ENCODE peak calls at places on chromosome X, in five cellular contexts. U is activated T-cell treated with anti-CD3 and anti-CD28 coated beads for 24 hours; H is foreskin fibroblast; C is CD8-positive, alpha-beta T cell; Z is activated CD4-positive, alpha-beta T cell treated with anti-CD3 and anti-CD28 coated beads for 4 hours. S is an unnamed sample.

GRCh38 chrX:118761950-118762725 is 34.7 kb downstream of the IL13RA1 start:
- DNase-seq in C (no peak), H (no peak), U (no peak), Z (no peak), S (no peak)

GRCh38 chrX:41472231-41472815 is 25.2 kb downstream of the NYX start:
- DNase-seq in U (no peak), H (no peak), Z (no peak), C (no peak), S (no peak)

GRCh38 chrX:3962511-3963350 is 249.3 kb upstream of the PRKX start:
- DNase-seq in H (peak; percentile 57), U (no peak), Z (no peak), C (no peak), S (no peak)

GRCh38 chrX:113391875-113392274 is 551.2 kb upstream of the AMOT start:
- DNase-seq in Z (no peak), U (no peak), H (no peak), C (no peak), S (no peak)

GRCh38 chrX:50697691-50698090 is 116.3 kb downstream of the SHROOM4 start:
- DNase-seq in H (peak; percentile 27), Z (no peak), C (no peak), U (no peak), S (no peak)

GRCh38 chrX:46561931-46562721 is 11.4 kb upstream of the CHST7 start:
- DNase-seq in U (no peak), C (no peak), Z (no peak), H (no peak), S (peak; percentile 71)

GRCh38 chrX:115892787-115893671 is 277.5 kb upstream of the AGTR2 start:
- DNase-seq in U (no peak), Z (no peak), C (no peak), H (peak; percentile 22), S (peak; percentile 63)

GRCh38 chrX:131841496-131842410 is 181.3 kb upstream of the STK26 start:
- DNase-seq in Z (peak; percentile 12), H (peak; percentile 57), U (no peak), C (peak; percentile 13), S (peak; percentile 70)

GRCh38 chrX:3262906-3263305 is 83.5 kb downstream of the MXRA5 start:
- DNase-seq in Z (no peak), H (peak; percentile 86), C (no peak), U (no peak), S (no peak)

S was measured in B cell.